ENCODE peak calls at places on chromosomes 13 and 19, in four cellular contexts. Z is OCI-LY7, F is astrocyte of the spinal cord, N is midbrain. U is an unnamed sample.

GRCh38 chr13:80441968-80442367 is 101.0 kb upstream of the SPRY2 start:
- DNase-seq in Z (no peak), F (no peak), N (no peak), U (no peak)

GRCh38 chr13:36526897-36527296 is 94.6 kb downstream of the CCNA1 start:
- DNase-seq in Z (no peak), F (no peak), N (no peak), U (no peak)

GRCh38 chr19:44684892-44685847 is 13.8 kb upstream of the CEACAM16 start:
- DNase-seq in Z (no peak), F (peak), N (no peak), U (no peak)

GRCh38 chr13:98066636-98067035 is 76.3 kb upstream of the FARP1 start:
- DNase-seq in Z (no peak), F (no peak), N (no peak), U (no peak)

GRCh38 chr19:32864318-32865007 is 5.1 kb downstream of the SLC7A9 start:
- DNase-seq in Z (no peak), F (no peak), N (no peak), U (no peak)

GRCh38 chr19:51887522-51888498 is at the start of gene ZNF577:
- DNase-seq in Z (no peak), F (peak), N (peak), U (peak)

GRCh38 chr19:49490287-49491029 is 3.0 kb downstream of the RPL13A start:
- DNase-seq in Z (peak), F (no peak), N (no peak), U (no peak)

GRCh38 chr19:408441-409005 is 424 bp downstream of the C2CD4C start:
- DNase-seq in Z (no peak), F (no peak), N (no peak), U (no peak)

GRCh38 chr19:58570770-58571574 is 2.2 kb downstream of the MZF1 start:
- DNase-seq in Z (no peak), F (no peak), N (no peak), U (no peak)